ENCODE peak calls at places on chromosomes 3 and 15, in seven cellular contexts. E is GM12891, M is GM12892, X is SK-N-SH, U is H1, F is HepG2, C is GM12878. H is an unnamed sample.

GRCh38 chr3:13895155-13896105 is 15.6 kb upstream of the WNT7A start:
- DNase-seq in E (peak), M (peak), X (peak), U (peak), F (peak), C (peak), H (peak)

GRCh38 chr3:150697646-150698045 is 6.1 kb downstream of the ERICH6 start:
- DNase-seq in E (no peak), M (no peak), X (no peak), U (no peak), F (no peak), C (no peak), H (no peak)

GRCh38 chr3:177448987-177449975 is 252.0 kb upstream of the TBL1XR1 start:
- DNase-seq in E (no peak), M (no peak), X (no peak), U (no peak), F (peak), C (peak), H (no peak)

GRCh38 chr3:152307829-152308474 is 39.2 kb downstream of the MBNL1 start:
- DNase-seq in E (no peak), M (no peak), X (no peak), U (no peak), F (peak), C (no peak), H (no peak)

GRCh38 chr3:78721771-78722543 is 1045.8 kb downstream of the ROBO1 start:
- DNase-seq in E (no peak), M (no peak), X (no peak), U (no peak), F (no peak), C (no peak), H (no peak)

GRCh38 chr3:120180731-120181412 is 86.6 kb upstream of the GSK3B start:
- DNase-seq in E (no peak), M (no peak), X (no peak), U (no peak), F (peak), C (no peak), H (no peak)

GRCh38 chr3:33957176-33957575 is 158.7 kb downstream of the PDCD6IP start:
- DNase-seq in E (no peak), M (no peak), X (no peak), U (no peak), F (no peak), C (no peak), H (no peak)

GRCh38 chr3:138560501-138560900 is 33.6 kb downstream of the CEP70 start:
- DNase-seq in E (no peak), M (no peak), X (no peak), U (no peak), F (no peak), C (no peak), H (no peak)

GRCh38 chr3:56196700-56197099 is 271.6 kb downstream of the ERC2 start:
- DNase-seq in E (no peak), M (no peak), X (no peak), U (no peak), F (no peak), C (no peak), H (no peak)

GRCh38 chr3:149604125-149604851 is 53.5 kb downstream of the WWTR1 start:
- DNase-seq in E (no peak), M (no peak), X (no peak), U (no peak), F (no peak), C (no peak), H (no peak)

GRCh38 chr15:101476756-101477155 is 12.8 kb downstream of the PCSK6 start:
- DNase-seq in E (no peak), M (no peak), X (no peak), U (no peak), F (no peak), C (no peak), H (no peak)

GRCh38 chr3:143167956-143168355 is 48.4 kb downstream of the CHST2 start:
- DNase-seq in E (no peak), M (no peak), X (no peak), U (no peak), F (no peak), C (no peak), H (no peak)

GRCh38 chr3:100865442-100865841 is 127.8 kb downstream of the ABI3BP start:
- DNase-seq in E (no peak), M (no peak), X (no peak), U (no peak), F (no peak), C (no peak), H (no peak)

GRCh38 chr3:194930439-194931204 is 244.9 kb downstream of the FAM43A start:
- DNase-seq in E (no peak), M (no peak), X (peak), U (no peak), F (peak), C (no peak), H (no peak)

GRCh38 chr3:168095611-168096209 is at the start of gene GOLIM4:
- DNase-seq in E (peak), M (peak), X (peak), U (peak), F (peak), C (peak), H (peak)

GRCh38 chr3:81485444-81485865 is 276.0 kb downstream of the GBE1 start:
- DNase-seq in E (peak), M (no peak), X (no peak), U (no peak), F (no peak), C (peak), H (no peak)

GRCh38 chr15:100670505-100671021 is 68.2 kb downstream of the ASB7 start:
- DNase-seq in E (no peak), M (no peak), X (no peak), U (no peak), F (no peak), C (no peak), H (no peak)

DNA sequence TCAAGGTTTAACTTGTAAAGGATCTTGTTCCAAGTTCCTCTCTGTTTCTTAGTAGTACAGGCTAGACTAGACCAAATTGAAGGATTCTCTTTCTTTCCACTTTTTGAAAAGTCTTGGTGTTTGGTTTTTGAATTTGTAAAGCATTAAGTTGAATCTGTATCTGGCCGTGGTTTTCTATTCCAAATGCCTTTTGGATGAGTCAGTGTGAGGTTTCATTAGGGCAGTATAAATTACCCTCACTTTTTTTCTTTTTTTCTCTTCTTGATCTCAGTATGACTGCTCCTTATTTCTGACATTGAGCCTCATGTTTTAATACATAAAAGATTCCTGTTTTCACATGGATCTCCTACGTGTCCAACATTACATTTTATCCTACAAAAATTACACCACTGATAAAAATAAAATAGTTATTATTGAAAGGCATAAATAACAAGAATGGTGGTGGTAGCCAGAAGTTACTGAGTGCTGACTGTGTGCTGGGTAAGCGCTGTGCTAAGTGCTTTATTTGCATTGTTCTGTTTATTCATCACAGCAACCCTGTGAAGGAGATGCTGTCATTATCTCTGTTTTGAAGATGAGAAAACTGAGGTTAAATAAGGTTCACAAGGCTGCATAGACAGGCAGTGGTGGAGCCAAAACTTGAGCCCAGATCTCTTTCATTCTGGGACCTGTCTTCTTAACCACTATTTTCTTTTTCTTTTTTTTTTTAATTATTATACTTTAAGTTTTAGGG is 48.3 kb downstream of the MITF start:
- DNase-seq in E (no peak), M (no peak), X (no peak), U (no peak), F (no peak), C (no peak), H (no peak)
- TF ChIP-seq TAF1 in E (no peak), M (no peak), X (no peak), U (no peak), F (no peak), C (no peak), H (no peak)

GRCh38 chr3:41578798-41579197 is 379.5 kb downstream of the CTNNB1 start:
- DNase-seq in E (no peak), M (no peak), X (no peak), U (no peak), F (no peak), C (no peak), H (no peak)

GRCh38 chr3:41581700-41582099 is 380.2 kb downstream of the ULK4 start:
- DNase-seq in E (peak), M (no peak), X (no peak), U (no peak), F (no peak), C (peak), H (peak)

GRCh38 chr3:41579861-41580260 is 380.6 kb downstream of the CTNNB1 start:
- DNase-seq in E (peak), M (no peak), X (peak), U (no peak), F (no peak), C (no peak), H (no peak)

GRCh38 chr3:41583014-41583413 is 378.9 kb downstream of the ULK4 start:
- DNase-seq in E (no peak), M (no peak), X (peak), U (no peak), F (no peak), C (no peak), H (no peak)

DNA sequence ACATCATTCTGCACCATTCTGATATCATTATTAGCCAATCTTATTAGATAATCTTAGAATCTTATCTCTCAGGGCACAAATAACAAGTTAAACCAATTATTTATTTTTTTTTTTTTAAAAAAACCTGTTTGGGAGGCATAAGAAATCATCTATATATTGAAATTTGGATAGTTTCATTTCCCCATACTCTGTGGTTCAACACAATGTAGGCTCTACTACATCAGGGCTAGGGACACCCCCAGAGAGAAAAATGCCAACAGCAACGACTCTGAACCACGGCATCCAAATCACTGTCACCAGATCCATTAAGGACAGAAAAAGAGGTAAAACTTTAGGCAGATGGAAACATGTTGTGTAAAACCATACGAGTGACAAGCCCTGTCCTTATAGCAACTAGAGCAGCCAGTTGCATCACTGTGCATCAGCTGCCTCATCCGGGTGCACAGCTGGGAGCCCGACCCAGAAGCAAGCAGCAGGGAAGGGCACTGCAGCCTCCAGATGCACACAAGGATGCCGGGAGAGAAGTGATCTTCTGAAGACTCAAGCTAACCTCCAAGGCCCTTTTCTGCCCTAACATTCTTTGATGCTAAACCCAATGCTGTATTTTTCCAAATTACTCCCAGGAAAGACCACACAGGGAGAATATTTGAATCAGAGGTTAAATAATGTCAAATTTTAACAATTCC is 381.1 kb downstream of the CTNNB1 start:
- DNase-seq in E (peak), M (no peak), X (peak), U (no peak), F (no peak), C (no peak), H (no peak)
- TF ChIP-seq TAF1 in E (no peak), M (no peak), X (no peak), U (no peak), F (no peak), C (no peak), H (no peak)

GRCh38 chr3:61562042-61562809 is 855 bp downstream of the PTPRG start:
- DNase-seq in E (peak), M (peak), X (peak), U (no peak), F (no peak), C (no peak), H (no peak)
- TF ChIP-seq TAF1 in E (no peak), M (no peak), X (peak), U (peak), F (no peak), C (no peak), H (no peak)

GRCh38 chr3:125033616-125034015 is 22.2 kb downstream of the HEG1 start:
- DNase-seq in E (no peak), M (no peak), X (no peak), U (no peak), F (no peak), C (no peak), H (no peak)

GRCh38 chr3:125032100-125032643 is 23.6 kb downstream of the HEG1 start:
- DNase-seq in E (no peak), M (no peak), X (no peak), U (no peak), F (peak), C (no peak), H (no peak)

GRCh38 chr3:125031544-125031943 is 24.3 kb downstream of the HEG1 start:
- DNase-seq in E (no peak), M (no peak), X (no peak), U (no peak), F (no peak), C (no peak), H (no peak)

GRCh38 chr3:125033135-125033534 is 22.7 kb downstream of the HEG1 start:
- DNase-seq in E (no peak), M (no peak), X (no peak), U (no peak), F (no peak), C (no peak), H (no peak)

DNA sequence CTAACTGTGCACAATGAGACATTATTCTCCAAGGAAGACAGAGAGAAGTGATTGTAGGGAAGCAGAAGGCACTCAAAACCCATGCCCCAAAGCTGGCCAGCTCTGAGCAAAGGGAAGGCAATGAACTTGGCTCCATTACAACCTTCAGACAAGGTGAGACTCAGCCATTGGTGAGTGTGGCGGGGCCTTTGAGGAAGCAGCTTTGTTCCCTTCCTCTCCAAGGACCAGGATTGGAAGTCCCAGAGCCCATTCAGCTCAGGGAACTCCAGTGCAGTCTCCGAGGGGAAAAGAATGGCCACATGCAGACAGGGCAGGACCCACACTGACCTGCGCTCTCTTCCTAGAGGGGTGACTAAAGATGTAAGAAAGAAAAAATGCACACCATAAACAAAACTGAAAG is 23.1 kb downstream of the HEG1 start:
- DNase-seq in E (no peak), M (no peak), X (no peak), U (no peak), F (no peak), C (no peak), H (no peak)
- TF ChIP-seq TAF1 in E (no peak), M (no peak), X (no peak), U (no peak), F (no peak), C (no peak), H (no peak)

DNA sequence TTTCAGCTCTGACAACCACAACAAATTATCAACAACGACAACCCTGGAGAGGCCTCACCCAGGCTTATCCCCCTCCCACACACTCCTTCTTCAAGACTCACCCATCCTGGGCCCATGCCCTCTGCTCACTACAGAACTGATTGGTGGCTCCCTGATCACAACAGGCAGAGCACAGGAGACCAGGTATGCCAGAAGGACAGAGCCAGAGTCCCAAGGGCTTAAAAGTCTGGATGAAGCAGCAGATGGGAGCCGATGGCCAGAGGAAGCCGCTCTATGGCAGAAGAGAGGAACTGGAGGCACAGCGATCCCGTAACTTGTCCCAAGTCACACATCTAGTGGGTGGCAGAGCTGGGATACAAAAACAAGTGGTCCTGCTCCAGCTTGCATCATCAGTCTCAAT is 20.7 kb downstream of the ITGA11 start:
- DNase-seq in E (no peak), M (no peak), X (no peak), U (no peak), F (no peak), C (no peak), H (no peak)
- TF ChIP-seq TAF1 in E (no peak), M (no peak), X (no peak), U (no peak), F (no peak), C (no peak), H (no peak)

GRCh38 chr3:129197341-129197740 is 13.6 kb upstream of the CNBP start:
- DNase-seq in E (no peak), M (no peak), X (no peak), U (no peak), F (no peak), C (no peak), H (no peak)
- TF ChIP-seq TAF1 in E (no peak), M (no peak), X (no peak), U (no peak), F (no peak), C (no peak), H (no peak)

GRCh38 chr3:186298876-186299275 is 63.2 kb downstream of the DGKG start:
- DNase-seq in E (no peak), M (no peak), X (no peak), U (no peak), F (no peak), C (no peak), H (no peak)
- TF ChIP-seq TAF1 in E (no peak), M (no peak), X (no peak), U (no peak), F (no peak), C (no peak), H (no peak)